ENCODE peak calls at places on chromosomes 13 and 19, in four cellular contexts. L, Y, M and Z are unnamed samples. For H3K4me1, the result is how much of the 10 kb centered on the place peaks cover.

GRCh38 chr13:80030491-80030890 is 310.4 kb downstream of the SPRY2 start:
- DNase-seq in L (peak), M (no peak), Y (no peak), Z (no peak)

GRCh38 chr13:80341771-80342271 is 895 bp upstream of the SPRY2 start:
- DNase-seq in L (peak), M (peak), Y (no peak), Z (no peak)

GRCh38 chr13:37878496-37878895 is 8.9 kb upstream of the TRPC4 start:
- DNase-seq in Y (no peak), M (no peak), L (no peak), Z (no peak)

GRCh38 chr13:22198001-22198400 is 527.1 kb downstream of the FGF9 start:
- DNase-seq in Y (no peak), L (no peak), M (no peak), Z (no peak)

GRCh38 chr13:73715114-73715909 is 418.9 kb downstream of the KLF12 start:
- DNase-seq in M (no peak), Y (no peak), L (no peak), Z (no peak)

GRCh38 chr19:4067396-4068057 is 828 bp upstream of the ZBTB7A start:
- DNase-seq in Y (no peak), L (no peak), M (peak), Z (no peak)

GRCh38 chr13:41244555-41244954 is 18.8 kb downstream of the MTRF1 start:
- DNase-seq in L (peak), Y (no peak), M (no peak), Z (no peak)

GRCh38 chr13:96294930-96295657 is 205.2 kb downstream of the HS6ST3 start:
- DNase-seq in Y (no peak), L (peak), M (no peak), Z (no peak)

GRCh38 chr19:29872224-29872731 is 60.5 kb downstream of the CCNE1 start:
- DNase-seq in M (peak), L (peak), Y (no peak), Z (no peak)

GRCh38 chr13:73702419-73703071 is 431.7 kb downstream of the KLF12 start:
- DNase-seq in M (no peak), L (peak), Y (no peak), Z (no peak)

GRCh38 chr13:56338421-56338820 is 802.3 kb upstream of the PRR20A start:
- DNase-seq in M (no peak), Y (no peak), L (peak), Z (no peak)

GRCh38 chr13:106296723-106297122 is 238.7 kb downstream of the EFNB2 start:
- DNase-seq in Y (no peak), L (no peak), M (no peak), Z (no peak)

GRCh38 chr19:20077791-20078463 is at the start of gene ZNF90:
- DNase-seq in M (peak), Y (no peak), L (peak), Z (peak)

GRCh38 chr19:33235269-33235995 is 9.8 kb upstream of the SLC7A10 start:
- DNase-seq in Y (peak), M (peak), L (peak), Z (peak)

GRCh38 chr13:43270043-43270830 is 246.9 kb downstream of the DNAJC15 start:
- DNase-seq in L (no peak), M (no peak), Y (no peak), Z (no peak)

GRCh38 chr13:95191821-95192220 is 109.4 kb downstream of the ABCC4 start:
- DNase-seq in L (peak), Y (peak), M (peak), Z (peak)

DNA sequence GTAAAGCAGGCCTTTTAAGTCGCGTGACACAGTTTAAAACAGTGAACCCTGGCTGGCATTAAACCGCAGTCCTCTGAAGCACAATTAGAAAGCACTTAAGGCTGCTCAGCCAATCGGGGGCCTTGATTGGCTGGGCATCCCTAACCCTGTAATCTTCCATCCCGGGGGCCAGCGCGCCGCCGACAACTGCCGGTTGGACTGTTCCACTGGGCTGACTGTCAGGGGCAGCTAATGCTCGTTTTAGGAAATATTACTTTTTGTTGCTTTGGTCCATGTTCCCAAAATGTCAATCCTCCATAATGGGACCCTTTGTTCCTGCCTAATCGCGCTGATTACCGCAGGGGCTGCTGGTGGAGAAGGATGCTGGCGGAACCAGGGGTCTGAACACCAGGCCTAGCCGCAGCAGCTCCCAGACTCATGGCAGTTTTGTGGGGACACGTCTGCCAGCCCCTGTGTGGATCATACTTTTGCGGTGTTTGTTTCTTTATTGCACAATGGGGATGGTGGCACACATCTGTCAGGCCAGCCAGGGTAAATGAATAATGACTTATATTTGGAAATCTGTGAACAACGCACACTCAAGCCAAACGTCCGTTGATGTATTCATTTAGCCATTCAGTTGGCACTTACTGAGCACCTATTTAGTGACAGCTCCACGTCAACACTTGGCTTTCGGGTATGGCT is 127.1 kb upstream of the SPACA7 start:
- DNase-seq in Y (no peak), M (no peak), L (no peak), Z (no peak)
- TF ChIP-seq REST in Y (no peak), M (no peak), L (no peak), Z (no peak)

GRCh38 chr19:43779820-43780219 is 953 bp downstream of the KCNN4 start:
- DNase-seq in Y (peak), M (no peak), L (no peak), Z (no peak)
- H3K4me1 ChIP-seq in Y (half or more), M (under half), L (under half), Z (half or more)

GRCh38 chr13:48976677-48977625 is 1.2 kb downstream of the FNDC3A start:
- DNase-seq in M (no peak), Y (no peak), L (no peak), Z (no peak)
- TF ChIP-seq REST in M (no peak), Y (no peak), L (no peak), Z (no peak)

DNA sequence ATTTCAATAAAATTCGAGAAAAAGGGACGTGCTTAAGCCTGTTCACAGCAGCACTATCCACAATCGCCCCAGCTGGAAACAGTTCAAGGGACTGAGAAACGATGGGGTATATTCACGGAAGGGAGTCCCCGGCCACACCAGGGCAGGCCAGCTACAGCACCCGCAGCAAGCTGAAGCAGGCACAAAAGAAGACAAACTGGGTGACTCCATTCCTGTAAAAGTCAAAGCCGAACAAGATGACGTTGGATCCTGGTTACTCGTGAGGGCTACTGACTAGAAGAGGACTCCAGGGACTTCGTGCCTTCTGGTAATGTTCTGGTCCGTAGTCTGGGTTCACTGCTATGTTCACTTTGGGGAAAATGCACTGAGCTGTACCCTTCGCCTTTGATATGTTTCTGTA is 57.6 kb downstream of the COL4A1 start:
- DNase-seq in Y (no peak), L (no peak), M (no peak), Z (no peak)
- H3K4me1 ChIP-seq in Y (under half), L (under half), M (under half), Z (under half)

DNA sequence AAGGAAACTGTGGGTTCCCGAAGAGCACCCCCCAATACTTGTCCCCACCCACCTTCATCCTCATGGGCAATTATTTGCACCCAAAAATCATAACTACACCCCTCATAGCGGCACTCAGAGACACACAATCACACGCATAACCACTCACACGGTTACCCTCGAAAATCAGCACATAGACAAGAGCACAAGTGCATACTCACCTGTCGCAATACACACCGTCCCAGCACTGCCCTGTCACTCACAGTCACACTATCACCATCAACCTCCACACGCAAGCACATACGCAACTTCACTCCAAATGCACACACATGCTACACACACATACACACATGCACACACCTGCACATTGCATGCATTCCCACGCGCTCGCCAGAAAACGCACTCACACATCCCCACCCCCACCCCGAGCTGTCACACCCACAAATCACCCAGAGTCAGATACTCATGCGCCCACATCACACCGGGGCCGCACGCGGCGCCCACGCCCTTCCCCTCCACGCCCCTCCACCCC is 535 bp downstream of the COL5A3 start:
- DNase-seq in M (no peak), L (no peak), Y (no peak), Z (no peak)
- TF ChIP-seq REST in M (no peak), L (no peak), Y (peak), Z (no peak)

GRCh38 chr13:97321101-97321500 is 99.0 kb downstream of the MBNL2 start:
- DNase-seq in Y (no peak), L (peak), M (no peak), Z (no peak)

GRCh38 chr13:97316390-97316789 is 94.3 kb downstream of the MBNL2 start:
- DNase-seq in L (no peak), Y (no peak), M (no peak), Z (no peak)

GRCh38 chr13:97318532-97318931 is 96.4 kb downstream of the MBNL2 start:
- DNase-seq in Y (no peak), M (no peak), L (no peak), Z (no peak)

GRCh38 chr13:97319088-97319487 is 97.0 kb downstream of the MBNL2 start:
- DNase-seq in M (no peak), L (no peak), Y (no peak), Z (no peak)

GRCh38 chr13:97317933-97318332 is 95.8 kb downstream of the MBNL2 start:
- DNase-seq in Y (no peak), L (no peak), M (no peak), Z (no peak)
- H3K4me1 ChIP-seq in Y (under half), L (under half), M (under half), Z (half or more)

DNA sequence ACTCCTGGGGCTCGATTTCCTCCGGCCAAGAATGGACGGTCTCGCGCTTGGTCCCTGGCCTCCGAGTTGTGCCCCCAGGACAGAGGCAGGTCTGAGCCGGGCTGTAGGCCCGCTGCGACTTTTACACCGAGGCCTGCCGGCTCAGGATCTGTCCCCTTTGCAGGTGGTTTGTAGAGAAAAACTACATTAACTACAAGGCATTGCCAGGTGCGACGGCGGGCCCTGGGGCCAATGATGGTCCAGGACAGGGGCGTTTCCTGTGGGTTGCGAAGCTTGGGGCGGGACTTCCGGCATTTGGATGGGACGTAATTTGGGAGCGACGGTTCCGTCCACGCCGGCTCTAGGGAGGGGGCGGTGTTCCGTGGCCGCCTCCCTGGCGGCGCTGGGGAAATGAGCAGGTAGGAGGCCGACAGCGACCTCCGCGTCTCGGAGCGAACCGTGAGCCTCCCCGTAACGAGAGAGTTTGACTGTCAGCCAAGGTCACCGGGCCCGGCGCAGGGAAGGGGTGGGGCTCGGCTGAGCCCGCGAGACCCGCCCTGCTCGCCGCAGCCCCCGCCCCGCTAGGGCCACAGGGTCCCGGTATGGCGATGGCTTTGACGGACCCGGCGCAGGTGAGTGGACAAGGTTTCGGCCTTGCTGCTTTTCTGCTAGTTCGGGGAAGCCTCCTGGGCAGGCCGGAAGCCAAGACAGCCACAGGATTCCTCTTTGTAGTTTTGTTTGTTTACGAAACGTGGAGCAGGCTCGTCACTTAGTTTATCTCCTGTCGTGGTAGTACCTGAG is at the start of gene ZNF805:
- DNase-seq in M (peak), Y (peak), L (peak), Z (peak)
- TF ChIP-seq REST in M (no peak), Y (no peak), L (no peak), Z (peak)

DNA sequence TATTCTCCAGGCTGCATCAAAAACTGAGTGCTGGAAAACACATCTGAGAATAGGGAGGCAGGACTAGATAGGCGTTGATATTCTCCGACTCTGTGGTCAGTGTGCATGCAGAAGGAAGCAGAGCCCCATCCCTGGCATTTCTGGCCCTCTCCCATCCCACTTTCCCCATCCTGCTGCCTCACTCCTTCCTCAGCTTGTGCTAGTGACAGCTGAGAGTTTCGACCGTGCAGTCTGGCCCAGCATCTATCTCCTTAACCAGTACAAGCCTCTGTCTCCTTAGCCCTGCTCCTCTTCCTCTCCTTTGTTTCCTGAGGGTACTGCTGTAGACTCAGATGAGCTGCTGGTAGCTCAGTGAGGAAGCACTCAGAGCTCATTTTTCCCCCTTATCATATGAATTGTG is 163.2 kb downstream of the SUCLA2 start:
- DNase-seq in L (no peak), M (no peak), Y (no peak), Z (no peak)
- H3K4me1 ChIP-seq in L (under half), M (under half), Y (under half), Z (under half)